ENCODE peak calls at places on chromosomes 6 and 20, in eight cellular contexts. A is mammary epithelial cell; H is kidney glomerular epithelial cell; L is AG08395; P is CD8-positive, alpha-beta memory T cell; C is activated naive CD4-positive, alpha-beta T cell treated with anti-CD3 and anti-CD28 coated beads, Interleukin-2, amount 10 ng/mL, durations not matched to agents 7 days and 5 days; K is fibroblast of gingiva; X is mesothelial cell of epicardium. M is an unnamed sample.
A peak's percentile ranks its signal among the peaks of the same experiment; 100 is the strongest.

GRCh38 chr6:101429291-101429690 is 35.8 kb downstream of the GRIK2 start:
- DNase-seq in P (no peak), C (no peak), L (peak; percentile 38), A (no peak), H (peak; percentile 29), K (no peak), X (no peak), M (no peak)

GRCh38 chr6:79570129-79570801 is 33.0 kb upstream of the LCA5 start:
- DNase-seq in L (no peak), K (no peak), X (peak; percentile 74), H (peak; percentile 76), A (peak; percentile 73), P (no peak), C (no peak), M (no peak)

GRCh38 chr20:19649041-19649440 is 109.0 kb upstream of the RIN2 start:
- DNase-seq in A (no peak), H (no peak), P (no peak), C (no peak), X (no peak), L (no peak), K (no peak), M (no peak)

GRCh38 chr6:36094786-36095496 is 35.4 kb upstream of the MAPK13 start:
- DNase-seq in P (peak; percentile 74), A (peak; percentile 51), C (peak; percentile 85), K (peak; percentile 61), H (peak; percentile 73), L (peak; percentile 79), X (peak; percentile 86), M (peak; percentile 91)

GRCh38 chr6:137863126-137863996 is 3.7 kb upstream of the TNFAIP3 start:
- DNase-seq in H (no peak), K (no peak), P (no peak), X (no peak), L (no peak), A (no peak), C (no peak), M (no peak)

GRCh38 chr20:62702886-62703852 is 5.5 kb upstream of the NTSR1 start:
- DNase-seq in L (peak; percentile 95), P (no peak), X (no peak), C (no peak), K (peak; percentile 62), A (peak; percentile 89), H (peak; percentile 16), M (peak; percentile 47)

GRCh38 chr6:47420394-47421371 is 56.9 kb upstream of the CD2AP start:
- DNase-seq in A (peak; percentile 23), H (peak; percentile 34), C (no peak), P (no peak), K (no peak), X (no peak), L (no peak), M (no peak)

GRCh38 chr20:50295762-50296449 is 105.3 kb downstream of the CEBPB start:
- DNase-seq in P (no peak), A (no peak), X (no peak), H (no peak), K (no peak), L (no peak), C (no peak), M (no peak)

GRCh38 chr20:64224344-64225165 is 31.0 kb upstream of the PCMTD2 start:
- DNase-seq in A (peak; percentile 79), K (peak; percentile 57), H (peak; percentile 83), X (no peak), P (no peak), C (no peak), L (peak; percentile 96), M (peak; percentile 48)

GRCh38 chr6:21595265-21595950 is 1.9 kb downstream of the SOX4 start:
- DNase-seq in H (no peak), X (no peak), L (no peak), K (no peak), C (peak; percentile 35), P (no peak), A (peak; percentile 46), M (peak; percentile 73)

GRCh38 chr20:36856196-36856595 is 19.7 kb upstream of the TLDC2 start:
- DNase-seq in C (no peak), A (no peak), H (no peak), L (peak; percentile 35), P (no peak), K (peak; percentile 45), X (no peak), M (peak; percentile 62)

GRCh38 chr20:10213526-10213925 is 5.1 kb upstream of the SNAP25 start:
- DNase-seq in H (no peak), L (no peak), K (no peak), C (no peak), X (no peak), P (no peak), A (no peak), M (no peak)

GRCh38 chr6:107968081-107968480 is 10.1 kb upstream of the SEC63 start:
- DNase-seq in X (no peak), P (no peak), K (no peak), L (no peak), C (no peak), A (no peak), H (no peak), M (no peak)

GRCh38 chr20:44247676-44248419 is 740 bp downstream of the GDAP1L1 start:
- DNase-seq in C (peak; percentile 51), X (peak; percentile 66), H (peak; percentile 4), A (peak; percentile 5), L (peak; percentile 59), K (no peak), P (no peak), M (no peak)

GRCh38 chr6:53765270-53765669 is 29.5 kb upstream of the LRRC1 start:
- DNase-seq in P (no peak), X (no peak), A (no peak), C (no peak), H (peak; percentile 44), K (no peak), L (no peak), M (no peak)

GRCh38 chr6:149628865-149629544 is 19.5 kb downstream of the KATNA1 start:
- DNase-seq in K (no peak), P (no peak), A (peak; percentile 67), X (no peak), C (no peak), L (no peak), H (no peak), M (no peak)

GRCh38 chr20:36491901-36492617 is 49.3 kb upstream of the MYL9 start:
- DNase-seq in P (peak; percentile 40), L (no peak), H (no peak), K (no peak), C (peak; percentile 79), X (no peak), A (peak; percentile 75), M (peak; percentile 83)

GRCh38 chr6:126581316-126581715 is 241.4 kb downstream of the CENPW start:
- DNase-seq in C (no peak), A (no peak), X (no peak), L (no peak), K (no peak), H (no peak), P (no peak), M (no peak)

GRCh38 chr20:47620808-47621805 is 119.4 kb downstream of the NCOA3 start:
- DNase-seq in L (peak; percentile 36), P (no peak), H (peak; percentile 45), K (peak; percentile 72), C (peak; percentile 29), X (no peak), A (peak; percentile 36), M (no peak)

GRCh38 chr6:136751991-136752390 is 40.3 kb downstream of the MAP3K5 start:
- DNase-seq in P (no peak), H (no peak), C (no peak), A (no peak), L (no peak), K (no peak), X (no peak), M (no peak)

GRCh38 chr20:43188861-43189613 is 669 bp downstream of the PTPRT start:
- DNase-seq in C (no peak), L (no peak), K (no peak), A (no peak), P (no peak), H (no peak), X (no peak), M (no peak)

GRCh38 chr6:118307581-118307980 is 240.5 kb upstream of the PLN start:
- DNase-seq in X (no peak), K (no peak), A (no peak), H (no peak), C (no peak), P (no peak), L (no peak), M (peak; percentile 74)